ENCODE peak calls at places on chromosomes 5 and 9, in six cellular contexts. I, K, Q, J, L and E are unnamed samples.

GRCh38 chr5:89535421-89535820 is 652.4 kb upstream of the MEF2C start:
- DNase-seq in K (no peak), Q (no peak), I (no peak), J (no peak), L (no peak), E (no peak)

GRCh38 chr9:7320139-7320538 is 479.4 kb downstream of the DMAC1 start:
- DNase-seq in K (no peak), L (no peak), J (peak; percentile 90), I (no peak), Q (no peak), E (no peak)

GRCh38 chr9:84647699-84648098 is 21.8 kb upstream of the NTRK2 start:
- DNase-seq in I (no peak), Q (no peak), K (no peak), J (no peak), L (no peak), E (no peak)

GRCh38 chr9:71928806-71929205 is 17.4 kb downstream of the C9orf85 start:
- DNase-seq in Q (no peak), I (no peak), J (no peak), K (no peak), L (no peak), E (no peak)

GRCh38 chr5:1005904-1006655 is 2.5 kb upstream of the NKD2 start:
- DNase-seq in K (no peak), J (no peak), L (no peak), I (peak; percentile 3), Q (peak; percentile 11), E (peak; percentile 4)

GRCh38 chr9:129968690-129969485 is 74.1 kb downstream of the FNBP1 start:
- DNase-seq in J (peak; percentile 94), I (no peak), Q (no peak), K (no peak), L (no peak), E (peak; percentile 66)

GRCh38 chr5:51632794-51633193 is 249.5 kb downstream of the ISL1 start:
- DNase-seq in J (no peak), I (no peak), Q (no peak), K (no peak), L (no peak), E (no peak)

GRCh38 chr9:109354190-109354589 is 33.3 kb upstream of the EPB41L4B start:
- DNase-seq in L (no peak), J (no peak), I (no peak), Q (no peak), K (no peak), E (no peak)